ENCODE peak calls at places on chromosomes 7 and 10, in four cellular contexts. One of them, this sample, is unnamed.

GRCh38 chr7:28296571-28297483 is 115.5 kb upstream of the CREB5 start:
- DNase-seq in IMR-90: peak; percentile 56
- DNase-seq in neuronal stem cell: peak; percentile 20
- DNase-seq in H1: peak; percentile 43
- DNase-seq in this sample: peak; percentile 68

GRCh38 chr7:80232969-80233724 is 98.5 kb downstream of the GNAI1 start:
- DNase-seq in IMR-90: no peak
- DNase-seq in neuronal stem cell: no peak
- DNase-seq in H1: no peak
- DNase-seq in this sample: no peak

GRCh38 chr7:70072220-70072619 is 473.9 kb downstream of the AUTS2 start:
- DNase-seq in IMR-90: peak; percentile 3
- DNase-seq in neuronal stem cell: no peak
- DNase-seq in H1: no peak
- DNase-seq in this sample: no peak

GRCh38 chr7:77388055-77388454 is 28.1 kb downstream of the GSAP start:
- DNase-seq in IMR-90: no peak
- DNase-seq in neuronal stem cell: no peak
- DNase-seq in H1: no peak
- DNase-seq in this sample: no peak

GRCh38 chr10:20659225-20659624 is 237.9 kb downstream of the NEBL start:
- DNase-seq in IMR-90: no peak
- DNase-seq in neuronal stem cell: no peak
- DNase-seq in H1: no peak
- DNase-seq in this sample: no peak

GRCh38 chr7:117484988-117485655 is 5.3 kb downstream of the CFTR start:
- DNase-seq in IMR-90: no peak
- DNase-seq in neuronal stem cell: no peak
- DNase-seq in H1: no peak
- DNase-seq in this sample: no peak

GRCh38 chr10:111983970-111984525 is 199.5 kb downstream of the GPAM start:
- DNase-seq in IMR-90: no peak
- DNase-seq in neuronal stem cell: no peak
- DNase-seq in H1: no peak
- DNase-seq in this sample: no peak

GRCh38 chr7:123185756-123186155 is 14.0 kb downstream of the SLC13A1 start:
- DNase-seq in IMR-90: no peak
- DNase-seq in neuronal stem cell: no peak
- DNase-seq in H1: no peak
- DNase-seq in this sample: no peak

GRCh38 chr10:113433711-113434110 is 119.1 kb upstream of the HABP2 start:
- DNase-seq in IMR-90: no peak
- DNase-seq in neuronal stem cell: no peak
- DNase-seq in H1: no peak
- DNase-seq in this sample: no peak

GRCh38 chr7:6385110-6385792 is 62.5 kb downstream of the DAGLB start:
- DNase-seq in IMR-90: peak; percentile 97
- DNase-seq in neuronal stem cell: no peak
- DNase-seq in H1: no peak
- DNase-seq in this sample: no peak

GRCh38 chr10:88027570-88027969 is 164.1 kb downstream of the PTEN start:
- DNase-seq in IMR-90: no peak
- DNase-seq in neuronal stem cell: no peak
- DNase-seq in H1: no peak
- DNase-seq in this sample: no peak

GRCh38 chr10:3869036-3869435 is 84.0 kb upstream of the KLF6 start:
- DNase-seq in IMR-90: no peak
- DNase-seq in neuronal stem cell: no peak
- DNase-seq in H1: no peak
- DNase-seq in this sample: no peak

GRCh38 chr10:128527730-128528129 is 401.5 kb upstream of the MKI67 start:
- DNase-seq in IMR-90: no peak
- DNase-seq in neuronal stem cell: no peak
- DNase-seq in H1: no peak
- DNase-seq in this sample: no peak

GRCh38 chr7:46133076-46133475 is 212.0 kb upstream of the IGFBP3 start:
- DNase-seq in IMR-90: no peak
- DNase-seq in neuronal stem cell: no peak
- DNase-seq in H1: no peak
- DNase-seq in this sample: no peak
- H4K91ac ChIP-seq in IMR-90: peak overlapping the region; percentile 52
- H4K91ac ChIP-seq in neuronal stem cell: no peak overlapping the region
- H4K91ac ChIP-seq in H1: no peak overlapping the region
- H4K91ac ChIP-seq in this sample: no peak overlapping the region

GRCh38 chr10:132001238-132001977 is 19.7 kb upstream of the BNIP3 start:
- DNase-seq in IMR-90: peak; percentile 43
- DNase-seq in neuronal stem cell: no peak
- DNase-seq in H1: no peak
- DNase-seq in this sample: peak; percentile 89
- H2BK15ac ChIP-seq in IMR-90: no peak overlapping the region
- H2BK15ac ChIP-seq in neuronal stem cell: no peak overlapping the region
- H2BK15ac ChIP-seq in H1: no peak overlapping the region
- H2BK15ac ChIP-seq in this sample: no peak overlapping the region

GRCh38 chr7:73424486-73424885 is 9.1 kb upstream of the FZD9 start:
- DNase-seq in IMR-90: no peak
- DNase-seq in neuronal stem cell: no peak
- DNase-seq in H1: no peak
- DNase-seq in this sample: no peak

GRCh38 chr7:73427902-73428696 is 5.5 kb upstream of the FZD9 start:
- DNase-seq in IMR-90: no peak
- DNase-seq in neuronal stem cell: no peak
- DNase-seq in H1: no peak
- DNase-seq in this sample: peak; percentile 71

GRCh38 chr7:73425356-73425983 is 8.1 kb upstream of the FZD9 start:
- DNase-seq in IMR-90: no peak
- DNase-seq in neuronal stem cell: no peak
- DNase-seq in H1: no peak
- DNase-seq in this sample: no peak

GRCh38 chr7:73426016-73426415 is 7.6 kb upstream of the FZD9 start:
- DNase-seq in IMR-90: no peak
- DNase-seq in neuronal stem cell: no peak
- DNase-seq in H1: no peak
- DNase-seq in this sample: no peak

DNA sequence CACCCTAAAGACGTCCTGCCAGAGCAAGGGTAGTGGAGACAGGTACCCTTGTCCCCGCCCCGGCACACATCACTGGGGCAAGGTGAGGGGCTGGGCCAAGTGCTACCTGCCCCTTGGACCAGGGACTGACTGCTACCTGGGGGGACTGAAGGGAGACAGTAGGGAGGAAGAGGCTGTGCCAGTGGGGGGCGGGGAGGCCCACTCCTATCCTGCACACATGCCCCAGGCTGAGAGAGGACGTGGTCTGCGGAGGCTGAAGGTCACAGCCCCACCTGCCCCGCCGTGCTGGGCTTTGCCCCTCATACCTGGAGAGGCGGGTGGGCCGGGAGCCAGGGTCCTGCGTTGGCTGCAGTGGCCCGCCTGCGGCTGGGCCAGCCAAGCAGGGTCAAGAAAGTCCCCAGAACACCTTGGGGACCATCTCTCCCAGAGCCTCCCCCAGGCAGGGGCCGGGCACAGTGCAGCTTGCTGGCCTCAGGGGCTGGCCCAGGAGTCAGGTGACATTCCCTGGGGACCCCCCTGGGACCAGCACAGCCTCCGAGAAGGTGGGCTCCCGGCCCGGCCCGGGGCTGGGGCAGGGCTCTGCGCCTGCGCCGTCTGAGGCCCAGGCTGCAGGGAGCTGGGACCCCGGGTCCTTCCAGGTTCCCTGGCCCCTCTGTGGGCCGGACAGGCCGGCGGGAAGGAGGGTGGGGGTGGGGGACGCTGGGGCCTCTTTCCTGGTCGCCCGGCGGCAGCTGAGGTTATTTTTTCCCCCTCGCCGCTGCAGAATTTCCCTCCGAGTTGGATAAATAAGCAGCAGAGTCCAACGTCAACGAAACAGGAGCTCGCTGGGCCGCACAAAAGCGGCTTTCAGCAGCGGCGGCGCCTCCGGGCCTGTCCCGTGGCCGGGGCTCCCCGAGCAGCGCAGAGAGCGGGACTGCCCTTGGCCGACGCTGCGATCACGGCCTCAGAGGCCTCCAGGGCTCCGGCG is 9.8 kb upstream of the FZD9 start:
- DNase-seq in IMR-90: peak; percentile 26
- DNase-seq in neuronal stem cell: peak; percentile 41
- DNase-seq in H1: no peak
- DNase-seq in this sample: peak; percentile 68
- H3K18ac ChIP-seq in IMR-90: no peak overlapping the region
- H3K18ac ChIP-seq in neuronal stem cell: peak overlapping the region; percentile 95
- H3K18ac ChIP-seq in H1: peak overlapping the region; percentile 83
- H3K18ac ChIP-seq in this sample: peak overlapping the region; percentile 5

GRCh38 chr10:84292502-84292901 is 35.9 kb upstream of the CCSER2 start:
- DNase-seq in IMR-90: no peak
- DNase-seq in neuronal stem cell: no peak
- DNase-seq in H1: no peak
- DNase-seq in this sample: no peak
- H4K91ac ChIP-seq in IMR-90: no peak overlapping the region
- H4K91ac ChIP-seq in neuronal stem cell: no peak overlapping the region
- H4K91ac ChIP-seq in H1: no peak overlapping the region
- H4K91ac ChIP-seq in this sample: no peak overlapping the region

GRCh38 chr7:30805081-30805691 is 34.0 kb downstream of the MINDY4 start:
- DNase-seq in IMR-90: no peak
- DNase-seq in neuronal stem cell: no peak
- DNase-seq in H1: no peak
- DNase-seq in this sample: no peak
- H2BK15ac ChIP-seq in IMR-90: peak overlapping the region; percentile 87
- H2BK15ac ChIP-seq in neuronal stem cell: no peak overlapping the region
- H2BK15ac ChIP-seq in H1: no peak overlapping the region
- H2BK15ac ChIP-seq in this sample: no peak overlapping the region

GRCh38 chr7:23294549-23295400 is 4.4 kb upstream of the MALSU1 start:
- DNase-seq in IMR-90: no peak
- DNase-seq in neuronal stem cell: no peak
- DNase-seq in H1: no peak
- DNase-seq in this sample: no peak

GRCh38 chr7:23292623-23293022 is 6.5 kb upstream of the MALSU1 start:
- DNase-seq in IMR-90: no peak
- DNase-seq in neuronal stem cell: no peak
- DNase-seq in H1: no peak
- DNase-seq in this sample: no peak

GRCh38 chr7:23290993-23291392 is 8.1 kb upstream of the MALSU1 start:
- DNase-seq in IMR-90: no peak
- DNase-seq in neuronal stem cell: no peak
- DNase-seq in H1: no peak
- DNase-seq in this sample: no peak

GRCh38 chr7:23293500-23294073 is 5.6 kb upstream of the MALSU1 start:
- DNase-seq in IMR-90: no peak
- DNase-seq in neuronal stem cell: no peak
- DNase-seq in H1: no peak
- DNase-seq in this sample: no peak

GRCh38 chr7:23291957-23292560 is 7.1 kb upstream of the MALSU1 start:
- DNase-seq in IMR-90: no peak
- DNase-seq in neuronal stem cell: no peak
- DNase-seq in H1: no peak
- DNase-seq in this sample: no peak
- H3K18ac ChIP-seq in IMR-90: no peak overlapping the region
- H3K18ac ChIP-seq in neuronal stem cell: no peak overlapping the region
- H3K18ac ChIP-seq in H1: no peak overlapping the region
- H3K18ac ChIP-seq in this sample: no peak overlapping the region

DNA sequence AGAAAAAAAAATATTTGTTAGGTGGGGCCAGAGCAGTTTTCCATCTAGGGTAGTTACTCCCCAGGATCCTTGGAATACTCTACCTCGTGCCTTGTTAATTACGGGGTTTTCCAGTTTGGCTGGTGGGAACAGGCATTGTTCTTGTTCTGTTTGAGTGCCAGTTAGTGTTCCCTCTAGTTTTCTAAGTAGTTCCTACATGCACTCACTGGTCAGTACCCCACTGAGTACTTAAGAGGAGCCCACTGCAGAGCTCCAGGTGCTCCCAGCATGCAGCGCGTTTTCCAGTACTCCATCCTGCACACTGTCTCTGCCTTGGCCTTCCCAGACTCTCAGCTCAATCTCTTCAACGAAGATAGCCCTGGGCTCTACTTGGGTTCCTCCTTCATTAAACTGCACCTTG is 58.0 kb downstream of the AHCYL2 start:
- DNase-seq in IMR-90: no peak
- DNase-seq in neuronal stem cell: no peak
- DNase-seq in H1: no peak
- DNase-seq in this sample: no peak
- H4K91ac ChIP-seq in IMR-90: no peak overlapping the region
- H4K91ac ChIP-seq in neuronal stem cell: no peak overlapping the region
- H4K91ac ChIP-seq in H1: no peak overlapping the region
- H4K91ac ChIP-seq in this sample: no peak overlapping the region

GRCh38 chr7:1174881-1175596 is 15.0 kb upstream of the ZFAND2A start:
- DNase-seq in IMR-90: no peak
- DNase-seq in neuronal stem cell: no peak
- DNase-seq in H1: no peak
- DNase-seq in this sample: no peak

GRCh38 chr7:1176891-1177373 is 16.9 kb upstream of the ZFAND2A start:
- DNase-seq in IMR-90: peak; percentile 31
- DNase-seq in neuronal stem cell: no peak
- DNase-seq in H1: no peak
- DNase-seq in this sample: peak; percentile 76

GRCh38 chr7:1175967-1176851 is 16.2 kb upstream of the ZFAND2A start:
- DNase-seq in IMR-90: peak; percentile 52
- DNase-seq in neuronal stem cell: peak; percentile 80
- DNase-seq in H1: no peak
- DNase-seq in this sample: peak; percentile 88

GRCh38 chr7:1172666-1173523 is 12.9 kb upstream of the ZFAND2A start:
- DNase-seq in IMR-90: no peak
- DNase-seq in neuronal stem cell: no peak
- DNase-seq in H1: no peak
- DNase-seq in this sample: no peak

DNA sequence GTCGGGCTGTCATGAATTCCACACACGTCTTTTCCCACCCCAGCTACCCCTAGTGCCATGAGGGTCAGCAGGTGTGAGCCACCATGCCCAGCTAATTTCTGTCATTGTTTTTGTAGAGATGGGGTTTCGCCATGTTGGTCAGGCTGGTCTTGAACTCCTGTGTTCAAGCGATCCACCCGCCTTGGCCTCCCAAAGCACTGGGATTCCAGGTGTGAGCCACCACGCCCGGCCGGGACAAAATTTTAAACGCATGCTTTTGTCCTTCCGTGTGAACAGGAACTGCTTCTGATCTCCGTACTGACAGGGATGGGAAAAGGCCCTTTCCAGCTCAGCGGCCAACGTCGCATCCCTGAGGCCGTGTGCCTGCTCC is 15.6 kb upstream of the ZFAND2A start:
- DNase-seq in IMR-90: no peak
- DNase-seq in neuronal stem cell: no peak
- DNase-seq in H1: no peak
- DNase-seq in this sample: no peak
- H2BK15ac ChIP-seq in IMR-90: no peak overlapping the region
- H2BK15ac ChIP-seq in neuronal stem cell: no peak overlapping the region
- H2BK15ac ChIP-seq in H1: peak overlapping the region; percentile 81
- H2BK15ac ChIP-seq in this sample: no peak overlapping the region

This sample was measured in H9.